ENCODE peak calls at places on chromosomes 5 and 9, in six cellular contexts. F is HepG2, Y is upper lobe of left lung, X is A549, A is GM12878, O is K562. H is an unnamed sample.

GRCh38 chr5:9188131-9188530 is 357.7 kb downstream of the SEMA5A start:
- ATAC-seq in A (peak), X (no peak), F (no peak), O (no peak), Y (no peak), H (no peak)

GRCh38 chr5:82019342-82020138 is 47.7 kb downstream of the ATG10 start:
- ATAC-seq in X (no peak), A (peak), F (peak), Y (no peak), O (peak), H (no peak)

GRCh38 chr9:132143359-132143758 is 18.5 kb upstream of the NTNG2 start:
- ATAC-seq in O (no peak), X (peak), Y (no peak), F (no peak), A (no peak), H (no peak)

GRCh38 chr5:73986729-73987128 is 360.7 kb downstream of the ARHGEF28 start:
- ATAC-seq in Y (no peak), F (no peak), A (no peak), O (no peak), X (no peak), H (no peak)

GRCh38 chr5:13632676-13633075 is 311.8 kb downstream of the DNAH5 start:
- ATAC-seq in A (no peak), Y (no peak), O (no peak), F (no peak), X (peak), H (no peak)

GRCh38 chr5:35367534-35367933 is 137.2 kb upstream of the PRLR start:
- ATAC-seq in A (no peak), X (no peak), F (no peak), Y (no peak), O (no peak), H (no peak)

GRCh38 chr5:107979272-107979671 is 308.5 kb upstream of the EFNA5 start:
- ATAC-seq in F (no peak), O (no peak), A (no peak), X (no peak), Y (no peak), H (no peak)

GRCh38 chr9:13279284-13280162 is at the start of gene MPDZ:
- ATAC-seq in F (peak), A (no peak), X (peak), Y (peak), O (peak), H (peak)

GRCh38 chr9:100488171-100488570 is 15.2 kb downstream of the TMEFF1 start:
- ATAC-seq in Y (no peak), F (no peak), A (no peak), X (no peak), O (no peak), H (no peak)

GRCh38 chr9:69036319-69036718 is 767 bp downstream of the FXN start:
- ATAC-seq in Y (no peak), O (peak), A (peak), X (peak), F (peak), H (peak)

GRCh38 chr5:151961557-151961956 is 36.9 kb upstream of the GLRA1 start:
- ATAC-seq in X (no peak), F (no peak), Y (no peak), O (no peak), A (no peak), H (no peak)

GRCh38 chr9:134328341-134328840 is 2.1 kb downstream of the RXRA start:
- ATAC-seq in O (no peak), Y (peak), F (peak), A (no peak), X (peak), H (no peak)

GRCh38 chr9:32589083-32589713 is 16.2 kb upstream of the NDUFB6 start:
- ATAC-seq in X (peak), F (peak), A (peak), O (peak), Y (no peak), H (no peak)

GRCh38 chr9:131418143-131419028 is 24.5 kb downstream of the PRRC2B start:
- ATAC-seq in Y (no peak), F (peak), A (no peak), X (peak), O (no peak), H (peak)

GRCh38 chr5:107324071-107324470 is 346.7 kb downstream of the EFNA5 start:
- ATAC-seq in Y (no peak), F (no peak), X (no peak), O (no peak), A (no peak), H (no peak)

GRCh38 chr5:6365142-6365976 is 13.0 kb downstream of the MED10 start:
- ATAC-seq in A (no peak), F (peak), O (peak), X (no peak), Y (no peak), H (no peak)

GRCh38 chr5:72134226-72134625 is 27.0 kb downstream of the MAP1B start:
- ATAC-seq in A (no peak), O (peak), X (peak), F (no peak), Y (no peak), H (no peak)

GRCh38 chr9:131864531-131864930 is 124.7 kb upstream of the RAPGEF1 start:
- ATAC-seq in O (no peak), A (no peak), Y (no peak), F (no peak), X (no peak), H (no peak)

GRCh38 chr5:33257807-33258491 is 182.8 kb upstream of the TARS1 start:
- ATAC-seq in F (no peak), A (no peak), O (no peak), Y (no peak), X (peak), H (no peak)

GRCh38 chr5:16741007-16741406 is 124.2 kb upstream of the RETREG1 start:
- ATAC-seq in A (no peak), Y (no peak), F (no peak), X (no peak), O (no peak), H (no peak)

GRCh38 chr9:121598167-121599000 is 53.0 kb upstream of the DAB2IP start:
- ATAC-seq in F (no peak), A (no peak), O (no peak), X (no peak), Y (peak), H (peak)
- TF ChIP-seq EP300 in F (no peak), A (no peak), O (no peak), X (no peak), Y (no peak), H (no peak)

GRCh38 chr5:143404416-143405062 is 1.1 kb upstream of the NR3C1 start:
- ATAC-seq in Y (peak), X (peak), F (peak), O (peak), A (peak), H (peak)

GRCh38 chr5:143401846-143402463 is 1.5 kb downstream of the NR3C1 start:
- ATAC-seq in X (no peak), Y (no peak), O (no peak), A (no peak), F (no peak), H (no peak)

GRCh38 chr5:143403607-143404415 is at the start of gene NR3C1:
- ATAC-seq in X (peak), A (peak), Y (peak), F (peak), O (peak), H (peak)

GRCh38 chr5:143402464-143403356 is 776 bp downstream of the NR3C1 start:
- ATAC-seq in O (peak), A (peak), Y (no peak), F (peak), X (peak), H (no peak)

GRCh38 chr5:143403357-143403606 is 204 bp downstream of the NR3C1 start:
- ATAC-seq in O (peak), F (peak), Y (no peak), A (peak), X (peak), H (peak)
- TF ChIP-seq POLR2A in O (no peak), F (no peak), Y (no peak), A (no peak), X (no peak), H (no peak)

DNA sequence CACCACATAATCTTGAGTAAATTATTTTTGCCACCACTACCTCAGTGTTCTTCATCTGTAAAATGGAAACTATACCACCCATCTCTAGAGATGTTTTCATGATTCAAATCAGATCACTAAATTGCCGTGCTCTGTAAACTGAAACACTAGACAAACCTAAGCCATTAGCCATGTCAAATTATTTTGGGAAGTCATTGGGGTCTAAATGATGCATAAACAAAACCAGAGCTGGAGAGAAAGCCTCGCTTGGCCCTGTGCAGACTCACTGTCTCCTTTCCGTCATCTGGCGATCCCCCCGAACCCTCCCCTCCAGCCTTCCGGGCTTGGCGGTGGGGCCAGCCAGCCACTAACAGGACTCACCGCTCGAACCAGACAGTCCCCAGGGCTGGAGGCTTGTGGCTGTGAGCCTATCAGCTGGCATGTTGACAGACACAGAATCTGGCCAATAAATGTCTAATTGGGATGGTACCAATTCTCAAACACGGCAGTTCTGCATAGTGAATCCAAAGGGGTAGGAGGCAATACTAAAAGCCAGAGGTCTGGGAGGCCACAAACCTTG is 256.5 kb downstream of the SEC61B start:
- ATAC-seq in F (no peak), X (no peak), A (no peak), O (no peak), Y (no peak), H (no peak)
- TF ChIP-seq EP300 in F (no peak), X (no peak), A (no peak), O (no peak), Y (no peak), H (no peak)

DNA sequence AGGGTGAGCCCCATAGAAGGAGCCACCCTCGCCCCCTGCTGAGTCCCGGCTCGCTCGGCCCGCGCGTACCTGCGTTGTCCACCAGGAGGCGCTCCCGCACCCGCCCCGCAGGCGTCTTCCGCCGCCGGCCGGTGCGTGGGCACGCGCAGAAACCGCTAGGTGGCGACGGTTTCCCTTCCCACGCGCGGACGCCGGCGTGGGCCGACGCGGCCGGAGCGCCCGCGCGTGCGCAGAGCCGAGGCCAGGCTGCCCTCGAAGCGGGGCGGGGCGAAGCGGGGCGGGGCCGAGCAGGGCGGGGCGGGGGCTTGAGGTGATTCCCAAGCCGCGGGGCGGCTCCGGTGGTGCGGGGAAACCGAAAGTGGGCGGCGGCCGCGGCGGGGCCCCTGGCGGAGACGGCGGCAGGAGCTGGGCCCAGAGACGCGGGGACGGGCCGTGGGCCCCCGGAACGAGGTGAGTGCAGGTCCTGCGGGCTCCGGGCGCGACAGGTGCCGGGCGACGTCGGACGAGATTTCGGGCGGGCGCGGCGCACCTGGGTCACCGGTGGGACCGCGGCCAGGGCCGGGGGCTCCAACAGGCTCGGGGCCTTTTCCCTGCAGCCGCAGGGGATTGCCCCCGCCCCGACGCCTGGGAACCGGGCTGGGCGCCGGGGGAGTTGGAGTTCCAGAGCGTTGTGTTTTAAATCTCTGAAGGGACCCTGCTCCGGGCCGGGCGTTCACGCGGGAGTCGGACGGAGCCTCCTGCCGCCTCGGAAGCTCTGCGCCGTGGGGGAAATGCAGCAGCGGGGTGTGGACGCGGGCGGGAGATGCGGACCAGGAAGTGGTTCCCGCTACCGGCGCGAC is at the start of gene TDRD7:
- ATAC-seq in A (peak), F (peak), O (peak), Y (peak), X (peak), H (peak)
- TF ChIP-seq POLR2A in A (peak), F (peak), O (no peak), Y (no peak), X (no peak), H (peak)

GRCh38 chr9:14523545-14523944 is 169.7 kb downstream of the ZDHHC21 start:
- ATAC-seq in F (no peak), X (no peak), Y (no peak), O (peak), A (no peak), H (no peak)
- TF ChIP-seq EP300 in F (no peak), X (no peak), Y (no peak), O (no peak), A (no peak), H (no peak)

H was measured in gastroesophageal sphincter.